ENCODE peak calls at places on chromosomes 6 and 20, in seven cellular contexts. Z, F, A, K, J, E and L are unnamed samples.
A peak's percentile ranks its signal among the peaks of the same experiment; 100 is the strongest.

GRCh38 chr6:151387581-151387980 is 3.8 kb downstream of the ZBTB2 start:
- DNase-seq in Z (no peak), F (no peak), A (no peak), K (no peak), J (no peak), E (no peak), L (peak; percentile 29)

GRCh38 chr6:10256113-10256690 is 158.7 kb downstream of the TFAP2A start:
- DNase-seq in Z (peak; percentile 3), F (no peak), A (no peak), K (peak; percentile 37), J (no peak), E (no peak), L (peak; percentile 77)

GRCh38 chr6:44837741-44838140 is 450.2 kb downstream of the CDC5L start:
- DNase-seq in Z (no peak), F (no peak), A (no peak), K (no peak), J (no peak), E (no peak), L (no peak)

GRCh38 chr20:39676857-39677351 is 714.8 kb downstream of the DHX35 start:
- DNase-seq in Z (no peak), F (no peak), A (no peak), K (no peak), J (no peak), E (no peak), L (peak; percentile 65)

GRCh38 chr6:166490671-166491500 is 95.6 kb downstream of the RAMACL start:
- DNase-seq in Z (no peak), F (no peak), A (no peak), K (no peak), J (no peak), E (no peak), L (no peak)

GRCh38 chr6:141131616-141132015 is 1001.1 kb upstream of the GJE1 start:
- DNase-seq in Z (no peak), F (no peak), A (no peak), K (no peak), J (no peak), E (no peak), L (no peak)

GRCh38 chr6:9397981-9398559 is 962.7 kb upstream of the SLC35B3 start:
- DNase-seq in Z (no peak), F (no peak), A (peak; percentile 85), K (no peak), J (no peak), E (no peak), L (no peak)

GRCh38 chr6:153208706-153209105 is 77.6 kb upstream of the RGS17 start:
- DNase-seq in Z (no peak), F (no peak), A (no peak), K (no peak), J (no peak), E (no peak), L (no peak)

GRCh38 chr6:154986787-154987235 is 8.3 kb upstream of the TIAM2 start:
- DNase-seq in Z (no peak), F (no peak), A (no peak), K (no peak), J (no peak), E (no peak), L (no peak)

GRCh38 chr20:4795394-4795793 is 73.7 kb downstream of the PRND start:
- DNase-seq in Z (peak; percentile 65), F (no peak), A (no peak), K (no peak), J (peak; percentile 16), E (peak; percentile 30), L (peak; percentile 81)

GRCh38 chr6:158384671-158385110 is 72.4 kb downstream of the TULP4 start:
- DNase-seq in Z (no peak), F (no peak), A (no peak), K (no peak), J (no peak), E (no peak), L (no peak)

GRCh38 chr20:60632420-60633262 is 619.4 kb upstream of the CDH4 start:
- DNase-seq in Z (no peak), F (no peak), A (no peak), K (no peak), J (no peak), E (no peak), L (no peak)

GRCh38 chr6:91704531-91704930 is 1117.7 kb upstream of the MAP3K7 start:
- DNase-seq in Z (no peak), F (no peak), A (no peak), K (no peak), J (no peak), E (no peak), L (no peak)

GRCh38 chr20:48704761-48705160 is 123.0 kb downstream of the PREX1 start:
- DNase-seq in Z (no peak), F (no peak), A (no peak), K (no peak), J (no peak), E (no peak), L (no peak)

GRCh38 chr6:129709909-129710721 is at the start of gene ARHGAP18:
- DNase-seq in Z (peak; percentile 87), F (peak; percentile 80), A (peak; percentile 94), K (peak; percentile 80), J (peak; percentile 68), E (peak; percentile 66), L (peak; percentile 81)

GRCh38 chr6:39791850-39792500 is at the start of gene DAAM2:
- DNase-seq in Z (peak; percentile 5), F (no peak), A (peak; percentile 64), K (no peak), J (peak; percentile 27), E (no peak), L (no peak)

GRCh38 chr6:17740559-17741220 is 34.0 kb upstream of the NUP153 start:
- DNase-seq in Z (no peak), F (no peak), A (no peak), K (no peak), J (no peak), E (no peak), L (no peak)

GRCh38 chr6:41344865-41345264 is 9.5 kb downstream of the NCR2 start:
- DNase-seq in Z (no peak), F (peak; percentile 71), A (no peak), K (no peak), J (no peak), E (peak; percentile 52), L (no peak)

GRCh38 chr6:134176283-134176975 is 124.0 kb upstream of the SLC2A12 start:
- DNase-seq in Z (peak; percentile 10), F (peak; percentile 57), A (peak; percentile 62), K (no peak), J (no peak), E (no peak), L (no peak)

GRCh38 chr6:37783831-37784584 is 35.5 kb upstream of the ZFAND3 start:
- DNase-seq in Z (peak; percentile 41), F (no peak), A (peak; percentile 28), K (no peak), J (no peak), E (peak; percentile 31), L (peak; percentile 45)

GRCh38 chr20:49956689-49957443 is 20.7 kb downstream of the RNF114 start:
- DNase-seq in Z (no peak), F (no peak), A (no peak), K (no peak), J (no peak), E (no peak), L (no peak)

GRCh38 chr20:62437985-62438384 is 10.6 kb upstream of the RBBP8NL start:
- DNase-seq in Z (no peak), F (no peak), A (no peak), K (no peak), J (no peak), E (no peak), L (no peak)

GRCh38 chr6:78538002-78538401 is 329.3 kb upstream of the IRAK1BP1 start:
- DNase-seq in Z (no peak), F (no peak), A (no peak), K (no peak), J (no peak), E (no peak), L (no peak)

GRCh38 chr20:33459599-33459998 is 16.0 kb upstream of the SNTA1 start:
- DNase-seq in Z (no peak), F (no peak), A (no peak), K (no peak), J (no peak), E (no peak), L (no peak)

GRCh38 chr6:161242779-161243693 is 30.8 kb downstream of the AGPAT4 start:
- DNase-seq in Z (no peak), F (peak; percentile 62), A (no peak), K (no peak), J (no peak), E (peak; percentile 54), L (no peak)

GRCh38 chr20:63064745-63065711 is 58.3 kb upstream of the BHLHE23 start:
- DNase-seq in Z (no peak), F (no peak), A (no peak), K (no peak), J (no peak), E (no peak), L (no peak)

GRCh38 chr6:37525460-37526357 is 26.0 kb upstream of the CCDC167 start:
- DNase-seq in Z (no peak), F (no peak), A (no peak), K (no peak), J (peak; percentile 22), E (no peak), L (peak; percentile 68)

GRCh38 chr20:52047811-52048302 is 143.7 kb downstream of the ZFP64 start:
- DNase-seq in Z (peak; percentile 65), F (no peak), A (no peak), K (no peak), J (no peak), E (peak; percentile 79), L (no peak)

GRCh38 chr6:29129326-29130012 is 21.6 kb downstream of the OR2J3 start:
- DNase-seq in Z (no peak), F (no peak), A (no peak), K (no peak), J (no peak), E (no peak), L (no peak)

GRCh38 chr6:46410330-46410953 is 80.8 kb downstream of the RCAN2 start:
- DNase-seq in Z (no peak), F (no peak), A (no peak), K (peak; percentile 63), J (no peak), E (peak; percentile 11), L (peak; percentile 82)

GRCh38 chr20:34562643-34563042 is 4.1 kb downstream of the MAP1LC3A start:
- DNase-seq in Z (peak; percentile 18), F (no peak), A (no peak), K (peak; percentile 23), J (no peak), E (peak; percentile 36), L (peak; percentile 71)

GRCh38 chr20:43820742-43821330 is 93.8 kb upstream of the TOX2 start:
- DNase-seq in Z (no peak), F (peak; percentile 43), A (no peak), K (no peak), J (no peak), E (no peak), L (no peak)